ENCODE peak calls at places on chromosomes 13 and 19, in six cellular contexts. One of them, this sample, is unnamed.

GRCh38 chr19:38831142-38831605 is 420 bp downstream of the ECH1 start:
- DNase-seq in GM12865: peak
- DNase-seq in progenitor cell of endocrine pancreas: no peak
- DNase-seq in heart right ventricle: peak
- DNase-seq in mucosa of descending colon: peak
- DNase-seq in omental fat pad: peak
- DNase-seq in this sample: peak

GRCh38 chr19:39155114-39155700 is 29.6 kb downstream of the PAK4 start:
- DNase-seq in GM12865: no peak
- DNase-seq in progenitor cell of endocrine pancreas: no peak
- DNase-seq in heart right ventricle: no peak
- DNase-seq in mucosa of descending colon: no peak
- DNase-seq in omental fat pad: no peak
- DNase-seq in this sample: no peak

GRCh38 chr13:24180743-24181384 is 20.3 kb downstream of the SPATA13 start:
- DNase-seq in GM12865: no peak
- DNase-seq in progenitor cell of endocrine pancreas: no peak
- DNase-seq in heart right ventricle: no peak
- DNase-seq in mucosa of descending colon: no peak
- DNase-seq in omental fat pad: no peak
- DNase-seq in this sample: no peak

GRCh38 chr19:10744848-10745293 is 27.0 kb downstream of the DNM2 start:
- DNase-seq in GM12865: no peak
- DNase-seq in progenitor cell of endocrine pancreas: no peak
- DNase-seq in heart right ventricle: no peak
- DNase-seq in mucosa of descending colon: peak
- DNase-seq in omental fat pad: no peak
- DNase-seq in this sample: no peak

GRCh38 chr13:22091971-22092300 is 421.1 kb downstream of the FGF9 start:
- DNase-seq in GM12865: no peak
- DNase-seq in progenitor cell of endocrine pancreas: no peak
- DNase-seq in heart right ventricle: no peak
- DNase-seq in mucosa of descending colon: no peak
- DNase-seq in omental fat pad: no peak
- DNase-seq in this sample: no peak

GRCh38 chr19:54937926-54938325 is 9.4 kb downstream of the NLRP7 start:
- DNase-seq in GM12865: peak
- DNase-seq in progenitor cell of endocrine pancreas: no peak
- DNase-seq in heart right ventricle: no peak
- DNase-seq in mucosa of descending colon: no peak
- DNase-seq in omental fat pad: no peak
- DNase-seq in this sample: no peak

GRCh38 chr19:6501740-6502648 is at the start of gene TUBB4A:
- DNase-seq in GM12865: peak
- DNase-seq in progenitor cell of endocrine pancreas: peak
- DNase-seq in heart right ventricle: peak
- DNase-seq in mucosa of descending colon: no peak
- DNase-seq in omental fat pad: no peak
- DNase-seq in this sample: peak

GRCh38 chr19:39497850-39498261 is 891 bp upstream of the DLL3 start:
- DNase-seq in GM12865: peak
- DNase-seq in progenitor cell of endocrine pancreas: peak
- DNase-seq in heart right ventricle: peak
- DNase-seq in mucosa of descending colon: peak
- DNase-seq in omental fat pad: no peak
- DNase-seq in this sample: peak

GRCh38 chr19:3478409-3479176 is 1.7 kb downstream of the SMIM24 start:
- DNase-seq in GM12865: no peak
- DNase-seq in progenitor cell of endocrine pancreas: no peak
- DNase-seq in heart right ventricle: no peak
- DNase-seq in mucosa of descending colon: no peak
- DNase-seq in omental fat pad: no peak
- DNase-seq in this sample: no peak

GRCh38 chr19:17540174-17540573 is 15.3 kb upstream of the COLGALT1 start:
- DNase-seq in GM12865: no peak
- DNase-seq in progenitor cell of endocrine pancreas: no peak
- DNase-seq in heart right ventricle: no peak
- DNase-seq in mucosa of descending colon: no peak
- DNase-seq in omental fat pad: no peak
- DNase-seq in this sample: no peak

GRCh38 chr19:17538684-17539287 is 16.7 kb upstream of the COLGALT1 start:
- DNase-seq in GM12865: peak
- DNase-seq in progenitor cell of endocrine pancreas: no peak
- DNase-seq in heart right ventricle: no peak
- DNase-seq in mucosa of descending colon: no peak
- DNase-seq in omental fat pad: no peak
- DNase-seq in this sample: no peak

GRCh38 chr19:17542042-17542441 is 13.4 kb upstream of the COLGALT1 start:
- DNase-seq in GM12865: no peak
- DNase-seq in progenitor cell of endocrine pancreas: no peak
- DNase-seq in heart right ventricle: no peak
- DNase-seq in mucosa of descending colon: no peak
- DNase-seq in omental fat pad: no peak
- DNase-seq in this sample: no peak

GRCh38 chr19:17541184-17541759 is 14.2 kb upstream of the COLGALT1 start:
- DNase-seq in GM12865: no peak
- DNase-seq in progenitor cell of endocrine pancreas: no peak
- DNase-seq in heart right ventricle: no peak
- DNase-seq in mucosa of descending colon: no peak
- DNase-seq in omental fat pad: no peak
- DNase-seq in this sample: no peak

GRCh38 chr19:17539288-17540117 is 15.9 kb upstream of the COLGALT1 start:
- DNase-seq in GM12865: peak
- DNase-seq in progenitor cell of endocrine pancreas: peak
- DNase-seq in heart right ventricle: peak
- DNase-seq in mucosa of descending colon: peak
- DNase-seq in omental fat pad: peak
- DNase-seq in this sample: peak
- TF ChIP-seq CTCF in GM12865: no peak
- TF ChIP-seq CTCF in progenitor cell of endocrine pancreas: peak
- TF ChIP-seq CTCF in heart right ventricle: peak
- TF ChIP-seq CTCF in mucosa of descending colon: no peak
- TF ChIP-seq CTCF in omental fat pad: no peak
- TF ChIP-seq CTCF in this sample: peak

DNA sequence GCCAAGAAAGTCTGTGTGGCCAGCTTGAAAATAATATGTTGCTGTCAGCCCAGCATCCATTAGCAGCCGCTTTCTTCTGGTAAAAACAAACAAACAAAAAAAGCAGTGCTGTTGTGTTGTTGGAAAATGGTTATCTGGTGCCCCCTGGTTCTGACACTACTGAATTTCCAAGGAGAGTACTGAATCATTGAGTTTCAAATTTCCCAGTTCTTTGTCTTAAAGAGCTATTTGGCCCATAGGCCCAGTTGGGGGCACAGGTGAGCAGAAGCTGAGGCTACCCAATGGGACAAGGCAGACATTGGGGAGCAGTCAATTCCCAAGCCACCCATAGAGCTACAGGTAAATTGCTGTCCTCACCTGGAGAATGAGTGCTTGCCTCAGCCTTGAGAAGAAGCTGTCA is 995.9 kb downstream of the UQCRFS1 start:
- DNase-seq in GM12865: no peak
- DNase-seq in progenitor cell of endocrine pancreas: no peak
- DNase-seq in heart right ventricle: no peak
- DNase-seq in mucosa of descending colon: no peak
- DNase-seq in omental fat pad: no peak
- DNase-seq in this sample: no peak
- TF ChIP-seq CTCF in GM12865: no peak
- TF ChIP-seq CTCF in progenitor cell of endocrine pancreas: no peak
- TF ChIP-seq CTCF in heart right ventricle: no peak
- TF ChIP-seq CTCF in mucosa of descending colon: no peak
- TF ChIP-seq CTCF in omental fat pad: no peak
- TF ChIP-seq CTCF in this sample: no peak

GRCh38 chr19:8017808-8018207 is 12.4 kb upstream of the ELAVL1 start:
- DNase-seq in GM12865: peak
- DNase-seq in progenitor cell of endocrine pancreas: no peak
- DNase-seq in heart right ventricle: no peak
- DNase-seq in mucosa of descending colon: peak
- DNase-seq in omental fat pad: no peak
- DNase-seq in this sample: no peak
- TF ChIP-seq CTCF in GM12865: peak
- TF ChIP-seq CTCF in progenitor cell of endocrine pancreas: peak
- TF ChIP-seq CTCF in heart right ventricle: no peak
- TF ChIP-seq CTCF in mucosa of descending colon: no peak
- TF ChIP-seq CTCF in omental fat pad: no peak
- TF ChIP-seq CTCF in this sample: no peak

DNA sequence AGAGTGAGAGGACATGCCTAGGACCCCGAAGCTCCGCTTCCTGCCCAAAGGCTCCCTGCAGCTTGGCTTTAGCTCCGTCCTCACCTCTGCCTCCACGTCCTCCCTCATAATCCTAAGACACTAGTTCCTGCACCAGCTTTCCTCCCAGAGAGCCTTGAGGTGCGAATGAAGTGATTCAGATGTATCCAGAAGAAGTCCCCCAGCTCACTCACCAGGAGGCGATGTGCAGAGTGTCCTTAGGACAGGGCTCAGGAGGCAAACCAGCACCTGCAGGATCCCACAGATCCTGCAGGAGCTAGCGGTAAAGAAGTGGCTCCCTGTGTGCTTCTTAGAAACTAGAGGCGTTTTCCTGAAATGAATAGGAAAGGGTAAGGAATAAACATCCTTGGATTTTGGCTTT is 109.7 kb downstream of the HSPH1 start:
- DNase-seq in GM12865: no peak
- DNase-seq in progenitor cell of endocrine pancreas: no peak
- DNase-seq in heart right ventricle: no peak
- DNase-seq in mucosa of descending colon: no peak
- DNase-seq in omental fat pad: no peak
- DNase-seq in this sample: peak
- TF ChIP-seq CTCF in GM12865: no peak
- TF ChIP-seq CTCF in progenitor cell of endocrine pancreas: peak
- TF ChIP-seq CTCF in heart right ventricle: no peak
- TF ChIP-seq CTCF in mucosa of descending colon: no peak
- TF ChIP-seq CTCF in omental fat pad: no peak
- TF ChIP-seq CTCF in this sample: no peak

DNA sequence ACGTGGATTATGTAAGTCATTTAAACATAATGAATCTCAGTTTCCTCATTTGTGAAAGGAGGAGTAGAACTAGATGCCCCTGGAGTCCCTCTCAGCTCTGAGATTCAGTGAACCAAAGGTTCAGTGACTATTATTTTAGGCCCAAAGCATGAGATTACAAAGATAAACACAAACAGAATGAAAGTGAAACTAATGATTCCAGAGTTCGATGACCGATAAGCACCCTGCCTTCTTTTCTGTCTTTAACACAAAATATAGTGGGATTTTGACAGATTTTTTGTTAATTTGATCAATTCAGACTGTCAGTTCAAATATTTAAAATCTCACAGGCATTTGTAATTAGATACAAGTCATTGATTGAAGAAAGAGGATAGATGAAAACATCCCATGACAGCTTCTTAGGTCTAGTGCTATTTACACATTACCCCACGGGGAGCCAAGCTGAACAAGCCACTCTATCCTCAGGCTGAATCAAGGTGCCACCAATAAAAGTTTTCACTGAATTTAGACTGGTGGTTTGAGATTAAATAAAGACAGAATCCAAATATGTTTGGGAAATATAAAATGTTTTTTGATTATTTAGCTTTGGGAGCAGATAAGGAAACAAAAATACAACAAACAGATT is 64.6 kb upstream of the RAP2A start:
- DNase-seq in GM12865: peak
- DNase-seq in progenitor cell of endocrine pancreas: no peak
- DNase-seq in heart right ventricle: no peak
- DNase-seq in mucosa of descending colon: no peak
- DNase-seq in omental fat pad: no peak
- DNase-seq in this sample: no peak
- TF ChIP-seq CTCF in GM12865: no peak
- TF ChIP-seq CTCF in progenitor cell of endocrine pancreas: no peak
- TF ChIP-seq CTCF in heart right ventricle: no peak
- TF ChIP-seq CTCF in mucosa of descending colon: no peak
- TF ChIP-seq CTCF in omental fat pad: no peak
- TF ChIP-seq CTCF in this sample: no peak

GRCh38 chr19:33024398-33024797 is 40.3 kb downstream of the RHPN2 start:
- DNase-seq in GM12865: no peak
- DNase-seq in progenitor cell of endocrine pancreas: no peak
- DNase-seq in heart right ventricle: no peak
- DNase-seq in mucosa of descending colon: no peak
- DNase-seq in omental fat pad: no peak
- DNase-seq in this sample: no peak

DNA sequence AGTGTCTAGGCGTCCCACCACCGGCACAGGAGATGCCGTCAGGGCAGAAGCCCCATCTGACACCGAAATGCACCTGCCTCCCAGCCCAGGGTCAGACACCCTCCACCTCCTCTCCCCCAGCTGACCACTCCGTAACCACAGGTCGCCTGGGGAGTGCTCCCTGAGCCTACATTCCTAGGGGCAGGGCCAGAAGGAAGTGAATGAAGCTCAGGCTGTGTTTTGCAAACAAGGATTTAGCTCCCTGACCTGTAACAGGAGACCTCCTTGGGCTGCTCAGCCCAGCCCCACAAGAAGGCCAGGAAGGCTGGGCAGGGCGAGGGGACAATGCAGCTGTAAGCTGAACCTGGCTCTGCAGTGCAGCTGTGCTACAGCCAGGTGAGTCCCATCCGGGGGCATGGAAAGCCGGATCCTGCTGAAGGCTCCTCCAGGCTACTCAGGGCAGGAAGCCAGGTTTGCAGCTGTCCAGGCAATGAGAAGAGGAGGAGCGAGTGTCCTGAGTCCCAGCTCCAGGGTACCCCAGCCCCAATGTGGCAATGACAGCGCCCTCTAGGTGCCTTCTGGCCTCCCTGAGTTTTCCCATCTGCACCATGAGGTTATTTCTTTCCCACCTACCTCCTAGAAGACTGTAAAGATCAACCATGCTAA is 42.1 kb downstream of the RHPN2 start:
- DNase-seq in GM12865: no peak
- DNase-seq in progenitor cell of endocrine pancreas: peak
- DNase-seq in heart right ventricle: no peak
- DNase-seq in mucosa of descending colon: no peak
- DNase-seq in omental fat pad: no peak
- DNase-seq in this sample: peak
- TF ChIP-seq CTCF in GM12865: no peak
- TF ChIP-seq CTCF in progenitor cell of endocrine pancreas: peak
- TF ChIP-seq CTCF in heart right ventricle: no peak
- TF ChIP-seq CTCF in mucosa of descending colon: no peak
- TF ChIP-seq CTCF in omental fat pad: no peak
- TF ChIP-seq CTCF in this sample: no peak

DNA sequence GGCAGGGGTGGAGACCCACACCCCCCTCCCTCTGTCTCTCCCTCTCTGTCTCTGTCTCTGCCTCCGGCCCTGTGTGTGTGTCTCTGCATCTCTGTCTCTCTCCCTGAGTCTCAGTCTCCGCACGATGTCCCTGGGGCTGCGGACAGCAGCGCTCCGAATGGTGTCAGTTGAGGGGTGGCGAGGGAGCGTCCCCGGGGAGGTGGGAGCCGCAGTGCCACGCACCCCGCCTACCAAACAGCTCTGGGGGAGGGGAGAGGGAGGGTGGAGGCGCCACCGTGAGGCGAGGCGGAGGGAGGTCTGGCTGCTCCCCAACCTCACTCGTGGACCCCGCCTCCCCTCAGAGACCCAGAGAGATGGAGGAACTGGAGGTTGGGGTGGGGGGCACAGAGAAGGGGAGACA is 7.4 kb downstream of the ERFL start:
- DNase-seq in GM12865: no peak
- DNase-seq in progenitor cell of endocrine pancreas: no peak
- DNase-seq in heart right ventricle: no peak
- DNase-seq in mucosa of descending colon: no peak
- DNase-seq in omental fat pad: no peak
- DNase-seq in this sample: no peak
- TF ChIP-seq CTCF in GM12865: no peak
- TF ChIP-seq CTCF in progenitor cell of endocrine pancreas: no peak
- TF ChIP-seq CTCF in heart right ventricle: no peak
- TF ChIP-seq CTCF in mucosa of descending colon: no peak
- TF ChIP-seq CTCF in omental fat pad: no peak
- TF ChIP-seq CTCF in this sample: no peak